ENCODE peak calls at places on chromosomes 2 and 18, in six cellular contexts. C, A, F, L, G and J are unnamed samples. For H3K4me1, the result is how much of the 10 kb centered on the place peaks cover.

GRCh38 chr2:18740428-18740827 is 151.1 kb upstream of the NT5C1B start:
- DNase-seq in C (no peak), A (no peak), F (no peak), L (no peak), G (no peak), J (no peak)

GRCh38 chr2:182980115-182980514 is 58.1 kb downstream of the NCKAP1 start:
- DNase-seq in C (no peak), A (no peak), F (no peak), L (peak), G (peak), J (no peak)

GRCh38 chr18:9290171-9290570 is 44.4 kb upstream of the TWSG1 start:
- DNase-seq in C (no peak), A (no peak), F (no peak), L (no peak), G (no peak), J (no peak)

GRCh38 chr18:53755914-53756606 is 468.4 kb downstream of the MBD2 start:
- DNase-seq in C (no peak), A (no peak), F (no peak), L (no peak), G (no peak), J (no peak)

GRCh38 chr2:100754951-100755350 is 65.0 kb upstream of the NPAS2 start:
- DNase-seq in C (no peak), A (no peak), F (no peak), L (no peak), G (no peak), J (no peak)

GRCh38 chr2:96264656-96265348 is 995 bp downstream of the TMEM127 start:
- DNase-seq in C (no peak), A (no peak), F (no peak), L (peak), G (peak), J (no peak)

GRCh38 chr18:44939037-44939665 is 258.5 kb downstream of the SETBP1 start:
- DNase-seq in C (peak), A (no peak), F (no peak), L (no peak), G (no peak), J (no peak)

GRCh38 chr2:20615466-20616241 is 35.2 kb downstream of the HS1BP3 start:
- DNase-seq in C (no peak), A (no peak), F (no peak), L (no peak), G (no peak), J (no peak)

GRCh38 chr2:171317492-171318125 is 116.2 kb downstream of the METTL8 start:
- DNase-seq in C (no peak), A (no peak), F (no peak), L (no peak), G (no peak), J (no peak)

GRCh38 chr18:76459687-76460350 is 35.2 kb downstream of the ZNF516 start:
- DNase-seq in C (no peak), A (no peak), F (peak), L (no peak), G (no peak), J (no peak)

GRCh38 chr2:152466925-152467676 is 132.1 kb downstream of the FMNL2 start:
- DNase-seq in C (peak), A (no peak), F (peak), L (no peak), G (no peak), J (no peak)

GRCh38 chr2:12716250-12717190 is at the start of gene TRIB2:
- DNase-seq in C (peak), A (peak), F (peak), L (peak), G (peak), J (peak)

GRCh38 chr2:12619975-12620374 is 96.8 kb upstream of the TRIB2 start:
- DNase-seq in C (no peak), A (no peak), F (no peak), L (no peak), G (no peak), J (no peak)

GRCh38 chr2:136394136-136395060 is 276.4 kb upstream of the CXCR4 start:
- DNase-seq in C (no peak), A (no peak), F (no peak), L (no peak), G (no peak), J (peak)

GRCh38 chr2:20917287-20917660 is 94.4 kb upstream of the LDAH start:
- DNase-seq in C (no peak), A (no peak), F (no peak), L (no peak), G (no peak), J (no peak)

GRCh38 chr2:15737314-15738224 is 145.9 kb downstream of the DDX1 start:
- DNase-seq in C (no peak), A (no peak), F (no peak), L (no peak), G (no peak), J (no peak)

GRCh38 chr2:8456149-8457091 is 225.4 kb upstream of the ID2 start:
- DNase-seq in C (no peak), A (no peak), F (no peak), L (peak), G (peak), J (no peak)

GRCh38 chr18:48994044-48994651 is 43.4 kb upstream of the SMAD7 start:
- DNase-seq in C (no peak), A (no peak), F (no peak), L (no peak), G (no peak), J (no peak)

GRCh38 chr18:48992133-48992532 is 41.4 kb upstream of the SMAD7 start:
- DNase-seq in C (no peak), A (no peak), F (no peak), L (no peak), G (no peak), J (no peak)

GRCh38 chr18:48994926-48995835 is 44.4 kb upstream of the SMAD7 start:
- DNase-seq in C (no peak), A (no peak), F (no peak), L (no peak), G (no peak), J (no peak)

GRCh38 chr18:48992791-48993555 is 42.2 kb upstream of the SMAD7 start:
- DNase-seq in C (no peak), A (no peak), F (no peak), L (no peak), G (no peak), J (no peak)

DNA sequence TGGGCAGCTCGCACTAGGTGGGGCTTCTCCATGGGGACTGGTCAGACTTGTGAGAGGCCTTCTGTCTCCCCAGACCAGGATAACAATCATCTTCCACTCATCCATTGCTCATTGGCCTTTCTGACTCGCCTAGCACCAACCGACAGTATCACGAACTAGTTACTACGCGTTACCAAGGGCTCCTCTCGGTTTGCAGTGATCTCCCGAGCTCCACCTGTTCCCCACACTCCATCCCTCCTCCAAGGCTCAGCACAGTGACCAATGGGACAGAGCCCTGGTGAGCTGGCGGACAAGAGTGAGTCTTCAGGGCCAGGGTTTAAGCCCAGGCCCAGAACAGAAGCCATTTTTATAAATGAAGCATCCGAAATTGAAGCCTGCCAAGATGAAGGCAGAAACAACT is 42.8 kb upstream of the SMAD7 start:
- DNase-seq in C (no peak), A (no peak), F (no peak), L (no peak), G (no peak), J (no peak)
- H3K4me1 ChIP-seq in C (under half), A (under half), F (under half), L (under half), G (under half), J (half or more)

GRCh38 chr2:202015035-202015345 is 18.7 kb upstream of the FZD7 start:
- DNase-seq in C (no peak), A (no peak), F (no peak), L (no peak), G (no peak), J (no peak)

GRCh38 chr2:202014328-202015034 is 19.2 kb upstream of the FZD7 start:
- DNase-seq in C (no peak), A (no peak), F (no peak), L (no peak), G (no peak), J (no peak)

GRCh38 chr2:202015471-202015870 is 18.2 kb upstream of the FZD7 start:
- DNase-seq in C (no peak), A (no peak), F (no peak), L (no peak), G (no peak), J (no peak)

GRCh38 chr2:202017940-202018339 is 15.7 kb upstream of the FZD7 start:
- DNase-seq in C (no peak), A (no peak), F (no peak), L (no peak), G (no peak), J (no peak)

GRCh38 chr2:202016579-202017227 is 17.0 kb upstream of the FZD7 start:
- DNase-seq in C (no peak), A (no peak), F (peak), L (no peak), G (no peak), J (no peak)
- H3K4me1 ChIP-seq in C (under half), A (under half), F (under half), L (under half), G (under half), J (under half)

GRCh38 chr2:64731306-64731654 is 77.6 kb upstream of the SERTAD2 start:
- DNase-seq in C (no peak), A (no peak), F (no peak), L (no peak), G (no peak), J (no peak)

GRCh38 chr2:64730551-64731305 is 77.0 kb upstream of the SERTAD2 start:
- DNase-seq in C (peak), A (peak), F (peak), L (no peak), G (peak), J (no peak)

GRCh38 chr2:64722645-64723044 is 68.9 kb upstream of the SERTAD2 start:
- DNase-seq in C (no peak), A (no peak), F (no peak), L (no peak), G (no peak), J (no peak)

GRCh38 chr2:64727843-64728463 is 74.2 kb upstream of the SERTAD2 start:
- DNase-seq in C (no peak), A (no peak), F (no peak), L (peak), G (no peak), J (no peak)

GRCh38 chr2:64727013-64727767 is 73.5 kb upstream of the SERTAD2 start:
- DNase-seq in C (no peak), A (no peak), F (no peak), L (no peak), G (peak), J (no peak)
- H3K4me1 ChIP-seq in C (under half), A (under half), F (under half), L (under half), G (under half), J (under half)

DNA sequence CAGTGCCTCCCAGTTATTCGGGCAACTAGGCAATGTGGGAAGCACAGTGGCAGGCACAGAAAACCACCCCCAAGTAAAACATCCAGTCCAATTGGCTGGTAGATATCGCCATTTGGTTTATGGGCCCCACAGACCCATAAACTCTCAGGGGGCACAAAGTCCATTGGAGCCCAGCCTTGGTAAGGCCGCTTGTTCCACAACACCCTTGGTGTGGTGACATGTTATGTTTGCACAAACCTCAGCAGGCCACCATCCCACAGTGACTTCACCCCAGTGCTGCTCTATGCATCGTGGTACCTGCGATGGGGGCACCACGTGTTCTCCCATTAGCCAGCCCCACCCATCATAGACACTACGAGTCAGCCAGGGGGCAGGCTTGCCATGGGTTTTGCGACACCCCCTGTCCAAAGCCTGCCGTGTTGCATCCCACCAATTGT is 18.5 kb downstream of the PHOSPHO2 start:
- DNase-seq in C (peak), A (no peak), F (no peak), L (no peak), G (no peak), J (no peak)
- H3K4me1 ChIP-seq in C (under half), A (under half), F (under half), L (under half), G (under half), J (under half)

DNA sequence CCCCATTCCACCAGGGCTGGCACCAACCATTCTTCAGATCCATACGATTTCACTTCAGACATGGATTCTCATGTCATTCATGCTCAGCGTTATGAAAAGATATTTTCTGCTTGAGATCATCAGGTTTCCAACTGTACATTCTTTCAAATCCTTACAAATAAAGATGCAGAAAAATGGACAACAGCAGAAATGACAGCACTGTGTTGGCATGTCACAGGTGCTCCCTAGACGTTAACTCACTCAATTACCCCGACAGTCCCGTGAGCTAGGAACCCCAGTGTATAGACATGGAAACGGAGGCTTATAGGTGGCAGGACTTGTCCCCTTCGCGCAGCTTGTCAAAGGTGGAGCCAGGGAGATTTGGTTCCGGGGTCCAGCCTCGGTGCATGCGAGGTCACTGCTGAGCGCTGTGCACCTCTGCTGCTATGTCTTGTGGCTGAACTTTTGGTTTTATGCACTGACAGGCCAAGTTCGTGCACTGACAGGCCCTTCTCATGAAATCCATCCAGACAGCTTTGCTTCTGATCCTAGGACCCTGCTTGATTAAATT is 17.7 kb downstream of the FHL2 start:
- DNase-seq in C (no peak), A (no peak), F (no peak), L (no peak), G (no peak), J (no peak)
- H3K4me1 ChIP-seq in C (under half), A (under half), F (under half), L (under half), G (under half), J (under half)